ENCODE peak calls at places on chromosomes 3 and 15, in seven cellular contexts. K, Q, P, N, L, J and S are unnamed samples.

GRCh38 chr3:173336261-173336660 is 61.3 kb upstream of the NLGN1 start:
- DNase-seq in K (no peak), Q (no peak), P (no peak), N (no peak), L (no peak), J (no peak), S (no peak)

GRCh38 chr3:168085491-168086119 is 10.1 kb downstream of the GOLIM4 start:
- DNase-seq in K (no peak), Q (no peak), P (no peak), N (no peak), L (no peak), J (no peak), S (no peak)

GRCh38 chr3:57130426-57131209 is 34.5 kb downstream of the IL17RD start:
- DNase-seq in K (peak; percentile 43), Q (no peak), P (peak; percentile 72), N (no peak), L (peak; percentile 30), J (no peak), S (no peak)

GRCh38 chr3:10274601-10275000 is 18.1 kb downstream of the GHRL start:
- DNase-seq in K (no peak), Q (no peak), P (no peak), N (no peak), L (no peak), J (no peak), S (no peak)

GRCh38 chr3:52339612-52340011 is 23.5 kb downstream of the DNAH1 start:
- DNase-seq in K (peak; percentile 58), Q (no peak), P (peak; percentile 60), N (peak; percentile 71), L (peak; percentile 48), J (no peak), S (peak; percentile 52)

GRCh38 chr3:53846134-53846850 is at the start of the genes CHDH and IL17RB:
- DNase-seq in K (peak; percentile 17), Q (no peak), P (peak; percentile 27), N (no peak), L (peak; percentile 41), J (no peak), S (no peak)

GRCh38 chr3:135966875-135967274 is 1.3 kb downstream of the PPP2R3A start:
- DNase-seq in K (no peak), Q (no peak), P (no peak), N (no peak), L (no peak), J (no peak), S (no peak)

GRCh38 chr3:141959921-141960554 is 83.6 kb downstream of the ATP1B3 start:
- DNase-seq in K (no peak), Q (no peak), P (no peak), N (no peak), L (no peak), J (peak; percentile 46), S (peak; percentile 42)

GRCh38 chr3:159234306-159234705 is 432.5 kb downstream of the MFSD1 start:
- DNase-seq in K (no peak), Q (no peak), P (no peak), N (no peak), L (no peak), J (no peak), S (peak; percentile 30)

GRCh38 chr15:66405605-66406004 is 18.9 kb downstream of the MAP2K1 start:
- DNase-seq in K (no peak), Q (no peak), P (no peak), N (no peak), L (no peak), J (no peak), S (no peak)

GRCh38 chr3:178203650-178204049 is 332.6 kb upstream of the KCNMB2 start:
- DNase-seq in K (no peak), Q (no peak), P (no peak), N (no peak), L (no peak), J (no peak), S (no peak)

GRCh38 chr3:13480340-13481318 is 523 bp downstream of the HDAC11 start:
- DNase-seq in K (peak; percentile 36), Q (no peak), P (peak; percentile 31), N (no peak), L (no peak), J (no peak), S (no peak)

GRCh38 chr3:10798600-10799367 is 17.2 kb upstream of the SLC6A11 start:
- DNase-seq in K (no peak), Q (no peak), P (no peak), N (no peak), L (no peak), J (no peak), S (no peak)

GRCh38 chr15:62588930-62589655 is 424.0 kb upstream of the C2CD4B start:
- DNase-seq in K (no peak), Q (no peak), P (no peak), N (no peak), L (no peak), J (no peak), S (no peak)
- TF ChIP-seq CTCF in K (no peak), Q (no peak), P (no peak), N (peak; percentile 33), L (no peak), J (no peak), S (no peak)

DNA sequence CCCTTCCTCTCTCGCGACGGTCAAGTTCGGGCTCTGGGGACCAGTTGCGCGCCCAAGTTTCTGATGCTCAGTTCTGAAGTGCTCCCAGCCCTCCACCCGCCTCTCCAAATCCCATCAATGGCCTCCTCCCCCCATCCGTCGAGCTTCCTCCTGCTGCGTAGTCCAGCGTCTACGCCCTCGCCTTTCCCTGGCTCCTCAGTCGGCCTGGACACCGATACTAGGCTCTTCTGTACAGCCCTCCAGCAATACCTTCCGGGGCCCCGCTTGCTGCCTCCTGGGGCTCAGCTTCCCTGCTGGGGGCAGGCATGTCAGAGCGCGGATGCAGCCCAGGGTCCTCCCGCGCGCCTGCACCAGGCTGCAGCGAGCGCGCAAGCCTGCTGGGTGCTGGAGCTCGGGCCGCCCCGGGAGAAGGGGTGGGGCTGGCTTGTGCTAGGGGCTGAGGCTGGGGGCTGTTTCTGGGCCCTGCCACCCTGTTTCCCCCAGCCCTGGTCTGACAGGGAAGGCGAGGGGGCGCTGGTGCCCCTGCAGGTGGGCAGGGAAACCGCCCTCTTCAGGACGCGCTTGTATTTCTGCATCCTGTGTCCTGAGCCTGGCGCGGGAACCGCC is 353.3 kb upstream of the SUCLG2 start:
- DNase-seq in K (no peak), Q (no peak), P (peak; percentile 43), N (no peak), L (peak; percentile 34), J (no peak), S (no peak)
- TF ChIP-seq CTCF in K (no peak), Q (no peak), P (peak; percentile 34), N (no peak), L (peak; percentile 67), J (no peak), S (peak; percentile 10)

GRCh38 chr15:75195122-75195765 is 6.4 kb upstream of the C15orf39 start:
- DNase-seq in K (peak; percentile 40), Q (no peak), P (peak; percentile 28), N (no peak), L (peak; percentile 49), J (no peak), S (no peak)

GRCh38 chr15:75198560-75199346 is 2.9 kb upstream of the C15orf39 start:
- DNase-seq in K (no peak), Q (no peak), P (no peak), N (no peak), L (no peak), J (no peak), S (no peak)

GRCh38 chr15:75199347-75199976 is 2.2 kb upstream of the C15orf39 start:
- DNase-seq in K (no peak), Q (no peak), P (no peak), N (no peak), L (no peak), J (no peak), S (no peak)

GRCh38 chr15:75195766-75196241 is 5.9 kb upstream of the C15orf39 start:
- DNase-seq in K (no peak), Q (no peak), P (no peak), N (no peak), L (no peak), J (no peak), S (no peak)

GRCh38 chr15:75197062-75197630 is 4.5 kb upstream of the C15orf39 start:
- DNase-seq in K (no peak), Q (no peak), P (no peak), N (no peak), L (no peak), J (no peak), S (no peak)
- TF ChIP-seq CTCF in K (no peak), Q (no peak), P (no peak), N (no peak), L (no peak), J (no peak), S (no peak)

GRCh38 chr15:60134609-60135008 is 130.5 kb downstream of the FOXB1 start:
- DNase-seq in K (no peak), Q (no peak), P (no peak), N (no peak), L (no peak), J (no peak), S (no peak)
- TF ChIP-seq CTCF in K (peak; percentile 11), Q (no peak), P (no peak), N (no peak), L (no peak), J (no peak), S (peak; percentile 54)

GRCh38 chr3:42572278-42572677 is 9.5 kb downstream of the SEC22C start:
- DNase-seq in K (peak; percentile 10), Q (no peak), P (peak; percentile 70), N (no peak), L (no peak), J (no peak), S (no peak)
- TF ChIP-seq CTCF in K (peak; percentile 56), Q (no peak), P (peak; percentile 26), N (peak; percentile 70), L (peak; percentile 35), J (no peak), S (peak; percentile 67)

GRCh38 chr3:86788371-86788770 is 202.6 kb downstream of the VGLL3 start:
- DNase-seq in K (no peak), Q (no peak), P (no peak), N (no peak), L (no peak), J (no peak), S (no peak)

GRCh38 chr3:86782860-86783259 is 208.1 kb downstream of the VGLL3 start:
- DNase-seq in K (no peak), Q (no peak), P (no peak), N (no peak), L (no peak), J (no peak), S (no peak)

GRCh38 chr3:86787091-86787490 is 203.9 kb downstream of the VGLL3 start:
- DNase-seq in K (no peak), Q (no peak), P (no peak), N (no peak), L (no peak), J (no peak), S (peak; percentile 77)

GRCh38 chr3:86782271-86782670 is 208.7 kb downstream of the VGLL3 start:
- DNase-seq in K (no peak), Q (no peak), P (no peak), N (no peak), L (no peak), J (no peak), S (no peak)

DNA sequence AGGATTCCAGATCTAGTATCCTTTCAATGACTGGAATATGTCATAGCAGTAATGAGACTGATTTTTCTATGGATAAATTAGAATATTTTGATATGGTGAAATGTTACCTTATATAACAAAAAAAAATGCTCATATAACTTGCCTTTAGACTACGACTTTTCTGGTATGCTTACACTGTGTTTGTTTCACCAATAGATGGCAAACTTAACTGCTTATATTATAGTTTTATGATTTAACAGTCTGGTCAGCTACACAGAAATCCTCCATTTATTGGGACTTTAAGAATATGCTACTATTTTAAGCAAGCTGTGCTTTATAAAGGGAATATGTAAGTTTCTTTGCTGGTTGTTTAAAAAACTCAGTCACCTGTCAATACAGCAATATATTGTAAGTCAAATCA is 205.6 kb downstream of the VGLL3 start:
- DNase-seq in K (no peak), Q (no peak), P (no peak), N (no peak), L (no peak), J (no peak), S (no peak)
- TF ChIP-seq CTCF in K (peak; percentile 24), Q (peak; percentile 22), P (no peak), N (peak; percentile 67), L (peak; percentile 25), J (no peak), S (peak; percentile 50)